ENCODE peak calls at places on chromosomes 2 and 18, in ten cellular contexts. One of them, this sample, is unnamed.

GRCh38 chr18:32919799-32920198 is 147.0 kb upstream of the KLHL14 start:
- DNase-seq in esophagus squamous epithelium: peak
- DNase-seq in BE2C: peak
- DNase-seq in brain microvascular endothelial cell: no peak
- DNase-seq in bronchial epithelial cell: peak
- DNase-seq in mesendoderm: peak
- DNase-seq in GM12865: peak
- DNase-seq in psoas muscle: no peak
- DNase-seq in adipocyte: no peak
- DNase-seq in skeletal muscle cell: no peak
- DNase-seq in this sample: peak

GRCh38 chr2:165743442-165743841 is 50.6 kb downstream of the GALNT3 start:
- DNase-seq in GM12865: no peak
- DNase-seq in adipocyte: no peak
- DNase-seq in brain microvascular endothelial cell: no peak
- DNase-seq in BE2C: no peak
- DNase-seq in esophagus squamous epithelium: no peak
- DNase-seq in bronchial epithelial cell: no peak
- DNase-seq in mesendoderm: no peak
- DNase-seq in skeletal muscle cell: no peak
- DNase-seq in psoas muscle: no peak
- DNase-seq in this sample: no peak

GRCh38 chr2:43057742-43058706 is 168.4 kb downstream of the ZFP36L2 start:
- DNase-seq in mesendoderm: no peak
- DNase-seq in adipocyte: no peak
- DNase-seq in BE2C: no peak
- DNase-seq in brain microvascular endothelial cell: no peak
- DNase-seq in esophagus squamous epithelium: no peak
- DNase-seq in skeletal muscle cell: no peak
- DNase-seq in psoas muscle: no peak
- DNase-seq in bronchial epithelial cell: no peak
- DNase-seq in GM12865: no peak
- DNase-seq in this sample: no peak

GRCh38 chr2:65434592-65435241 is 2.3 kb upstream of the SPRED2 start:
- DNase-seq in bronchial epithelial cell: no peak
- DNase-seq in esophagus squamous epithelium: no peak
- DNase-seq in mesendoderm: peak
- DNase-seq in brain microvascular endothelial cell: no peak
- DNase-seq in adipocyte: no peak
- DNase-seq in BE2C: no peak
- DNase-seq in GM12865: no peak
- DNase-seq in psoas muscle: no peak
- DNase-seq in skeletal muscle cell: no peak
- DNase-seq in this sample: no peak

GRCh38 chr18:5466256-5466655 is 77.5 kb downstream of the EPB41L3 start:
- DNase-seq in adipocyte: no peak
- DNase-seq in GM12865: no peak
- DNase-seq in brain microvascular endothelial cell: no peak
- DNase-seq in BE2C: no peak
- DNase-seq in esophagus squamous epithelium: no peak
- DNase-seq in mesendoderm: no peak
- DNase-seq in skeletal muscle cell: no peak
- DNase-seq in bronchial epithelial cell: no peak
- DNase-seq in psoas muscle: no peak
- DNase-seq in this sample: no peak

GRCh38 chr2:152242787-152243472 is 67.4 kb upstream of the STAM2 start:
- DNase-seq in psoas muscle: no peak
- DNase-seq in brain microvascular endothelial cell: no peak
- DNase-seq in BE2C: no peak
- DNase-seq in bronchial epithelial cell: no peak
- DNase-seq in mesendoderm: peak
- DNase-seq in adipocyte: no peak
- DNase-seq in esophagus squamous epithelium: no peak
- DNase-seq in skeletal muscle cell: no peak
- DNase-seq in GM12865: no peak
- DNase-seq in this sample: no peak

GRCh38 chr2:229610871-229611270 is 103.5 kb downstream of the DNER start:
- DNase-seq in GM12865: no peak
- DNase-seq in brain microvascular endothelial cell: peak
- DNase-seq in BE2C: no peak
- DNase-seq in adipocyte: peak
- DNase-seq in bronchial epithelial cell: peak
- DNase-seq in psoas muscle: no peak
- DNase-seq in esophagus squamous epithelium: no peak
- DNase-seq in skeletal muscle cell: no peak
- DNase-seq in mesendoderm: peak
- DNase-seq in this sample: no peak

GRCh38 chr2:241131531-241131930 is 17.7 kb downstream of the PASK start:
- DNase-seq in brain microvascular endothelial cell: no peak
- DNase-seq in psoas muscle: no peak
- DNase-seq in skeletal muscle cell: no peak
- DNase-seq in GM12865: no peak
- DNase-seq in adipocyte: no peak
- DNase-seq in bronchial epithelial cell: no peak
- DNase-seq in mesendoderm: no peak
- DNase-seq in esophagus squamous epithelium: no peak
- DNase-seq in BE2C: no peak
- DNase-seq in this sample: no peak

DNA sequence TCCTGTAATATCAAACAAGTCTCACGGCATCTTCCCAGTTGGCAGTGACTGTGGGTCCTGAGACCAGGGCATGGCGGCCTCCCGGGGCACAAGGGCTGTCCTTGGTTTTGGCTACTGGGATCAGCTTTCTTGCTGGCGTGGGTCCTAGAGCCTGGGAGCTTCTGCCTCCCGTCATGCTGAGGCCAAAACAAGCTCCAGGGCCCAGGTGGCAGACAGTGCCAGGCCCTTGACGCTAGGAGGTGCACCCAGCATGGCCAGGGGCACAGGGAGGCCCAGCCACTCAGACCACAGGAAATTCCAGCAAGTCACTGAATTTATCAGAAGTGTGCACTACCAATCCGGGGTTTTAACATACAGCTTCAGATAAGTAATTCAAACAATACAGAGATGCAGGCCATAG is 184.7 kb downstream of the EIPR1 start:
- DNase-seq in mesendoderm: no peak
- DNase-seq in brain microvascular endothelial cell: no peak
- DNase-seq in GM12865: no peak
- DNase-seq in BE2C: no peak
- DNase-seq in psoas muscle: peak
- DNase-seq in adipocyte: no peak
- DNase-seq in skeletal muscle cell: no peak
- DNase-seq in bronchial epithelial cell: no peak
- DNase-seq in esophagus squamous epithelium: no peak
- DNase-seq in this sample: no peak
- H3K4me3 ChIP-seq in mesendoderm: no peak
- H3K4me3 ChIP-seq in brain microvascular endothelial cell: no peak
- H3K4me3 ChIP-seq in GM12865: no peak
- H3K4me3 ChIP-seq in BE2C: no peak
- H3K4me3 ChIP-seq in psoas muscle: no peak
- H3K4me3 ChIP-seq in adipocyte: no peak
- H3K4me3 ChIP-seq in skeletal muscle cell: no peak
- H3K4me3 ChIP-seq in bronchial epithelial cell: no peak
- H3K4me3 ChIP-seq in esophagus squamous epithelium: no peak
- H3K4me3 ChIP-seq in this sample: no peak

DNA sequence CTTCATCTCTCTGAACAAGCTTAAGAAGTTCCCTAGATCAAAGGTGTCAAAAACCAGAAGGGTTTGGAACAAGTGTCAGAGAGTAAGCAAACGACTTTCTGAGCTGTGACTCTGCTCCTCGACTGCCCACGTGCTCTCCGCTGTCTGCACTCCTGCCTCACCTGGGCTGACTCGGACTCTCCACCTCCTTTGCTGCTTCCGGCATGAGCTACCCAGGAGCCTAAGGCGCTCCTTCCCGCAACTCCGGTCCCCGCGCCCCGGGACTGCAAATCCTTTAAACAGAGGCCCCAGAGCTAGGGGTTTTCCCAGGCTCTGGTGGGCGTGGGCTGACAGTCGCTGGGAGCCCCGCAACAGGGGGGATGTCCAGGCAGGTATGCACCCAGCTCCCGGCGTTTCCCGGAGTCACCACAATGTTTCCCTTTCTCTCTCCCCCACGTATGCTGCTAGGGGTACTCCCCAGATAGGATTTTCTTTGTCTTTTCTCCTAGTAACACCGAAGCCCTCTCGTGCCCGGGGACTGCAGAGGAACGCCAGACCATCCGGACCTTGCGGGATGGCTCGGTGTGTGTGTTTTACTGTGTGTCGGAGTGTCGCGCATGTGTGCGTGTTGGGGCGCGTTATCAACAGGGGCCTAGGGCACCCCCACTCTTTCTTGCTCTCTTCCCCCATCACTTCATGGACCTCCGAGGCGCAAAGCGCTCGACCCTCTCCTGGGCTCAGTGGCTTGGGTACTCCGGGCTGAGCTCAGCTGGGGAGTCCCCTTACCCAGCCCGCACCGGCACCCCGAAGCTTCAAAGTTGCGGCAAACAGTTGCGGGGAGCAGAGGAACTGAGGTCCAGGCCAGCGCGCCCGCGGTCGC is 719 bp upstream of the THSD7B start:
- DNase-seq in bronchial epithelial cell: peak
- DNase-seq in skeletal muscle cell: no peak
- DNase-seq in BE2C: no peak
- DNase-seq in GM12865: no peak
- DNase-seq in adipocyte: no peak
- DNase-seq in psoas muscle: no peak
- DNase-seq in brain microvascular endothelial cell: no peak
- DNase-seq in mesendoderm: peak
- DNase-seq in esophagus squamous epithelium: no peak
- DNase-seq in this sample: peak
- H3K4me3 ChIP-seq in bronchial epithelial cell: peak
- H3K4me3 ChIP-seq in skeletal muscle cell: no peak
- H3K4me3 ChIP-seq in BE2C: no peak
- H3K4me3 ChIP-seq in GM12865: peak
- H3K4me3 ChIP-seq in adipocyte: no peak
- H3K4me3 ChIP-seq in psoas muscle: peak
- H3K4me3 ChIP-seq in brain microvascular endothelial cell: no peak
- H3K4me3 ChIP-seq in mesendoderm: peak
- H3K4me3 ChIP-seq in esophagus squamous epithelium: peak
- H3K4me3 ChIP-seq in this sample: no peak

GRCh38 chr2:24832991-24833671 is 39.9 kb downstream of the CENPO start:
- DNase-seq in bronchial epithelial cell: no peak
- DNase-seq in BE2C: no peak
- DNase-seq in adipocyte: no peak
- DNase-seq in brain microvascular endothelial cell: no peak
- DNase-seq in GM12865: no peak
- DNase-seq in skeletal muscle cell: no peak
- DNase-seq in psoas muscle: no peak
- DNase-seq in esophagus squamous epithelium: no peak
- DNase-seq in mesendoderm: no peak
- DNase-seq in this sample: no peak

GRCh38 chr2:24831216-24831615 is 38.0 kb downstream of the CENPO start:
- DNase-seq in psoas muscle: no peak
- DNase-seq in brain microvascular endothelial cell: no peak
- DNase-seq in GM12865: no peak
- DNase-seq in skeletal muscle cell: no peak
- DNase-seq in esophagus squamous epithelium: no peak
- DNase-seq in adipocyte: no peak
- DNase-seq in BE2C: no peak
- DNase-seq in bronchial epithelial cell: no peak
- DNase-seq in mesendoderm: no peak
- DNase-seq in this sample: no peak

GRCh38 chr2:24831736-24832421 is 38.7 kb downstream of the CENPO start:
- DNase-seq in adipocyte: no peak
- DNase-seq in bronchial epithelial cell: no peak
- DNase-seq in skeletal muscle cell: no peak
- DNase-seq in BE2C: no peak
- DNase-seq in brain microvascular endothelial cell: no peak
- DNase-seq in mesendoderm: no peak
- DNase-seq in esophagus squamous epithelium: no peak
- DNase-seq in GM12865: no peak
- DNase-seq in psoas muscle: no peak
- DNase-seq in this sample: no peak

GRCh38 chr2:24833821-24834732 is 40.9 kb downstream of the CENPO start:
- DNase-seq in mesendoderm: no peak
- DNase-seq in brain microvascular endothelial cell: no peak
- DNase-seq in esophagus squamous epithelium: no peak
- DNase-seq in BE2C: no peak
- DNase-seq in skeletal muscle cell: no peak
- DNase-seq in adipocyte: no peak
- DNase-seq in bronchial epithelial cell: no peak
- DNase-seq in GM12865: no peak
- DNase-seq in psoas muscle: no peak
- DNase-seq in this sample: no peak

DNA sequence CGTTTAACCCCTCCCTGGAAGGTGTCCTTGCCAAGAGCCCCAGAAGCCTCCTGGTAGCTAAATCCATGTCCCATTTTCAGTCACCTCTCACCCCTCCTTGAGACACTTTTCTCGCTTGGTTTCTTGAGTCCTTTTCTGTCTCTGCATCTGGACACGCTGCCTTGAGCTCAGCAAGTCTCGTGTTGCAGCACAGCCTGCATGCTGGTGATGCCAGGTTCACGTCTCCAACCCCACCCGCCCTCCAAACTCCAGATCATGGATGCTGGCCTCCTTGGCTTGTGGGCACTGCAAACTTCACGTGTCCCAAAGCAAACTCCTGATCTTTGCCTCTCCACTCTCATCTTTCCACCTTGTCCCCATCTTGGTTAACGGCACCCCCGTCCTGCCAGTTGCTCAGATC is 39.3 kb downstream of the CENPO start:
- DNase-seq in skeletal muscle cell: no peak
- DNase-seq in adipocyte: no peak
- DNase-seq in GM12865: no peak
- DNase-seq in esophagus squamous epithelium: no peak
- DNase-seq in BE2C: no peak
- DNase-seq in mesendoderm: no peak
- DNase-seq in brain microvascular endothelial cell: no peak
- DNase-seq in psoas muscle: no peak
- DNase-seq in bronchial epithelial cell: no peak
- DNase-seq in this sample: no peak
- H3K4me3 ChIP-seq in skeletal muscle cell: no peak
- H3K4me3 ChIP-seq in adipocyte: no peak
- H3K4me3 ChIP-seq in GM12865: no peak
- H3K4me3 ChIP-seq in esophagus squamous epithelium: no peak
- H3K4me3 ChIP-seq in BE2C: no peak
- H3K4me3 ChIP-seq in mesendoderm: no peak
- H3K4me3 ChIP-seq in brain microvascular endothelial cell: no peak
- H3K4me3 ChIP-seq in psoas muscle: no peak
- H3K4me3 ChIP-seq in bronchial epithelial cell: no peak
- H3K4me3 ChIP-seq in this sample: no peak

DNA sequence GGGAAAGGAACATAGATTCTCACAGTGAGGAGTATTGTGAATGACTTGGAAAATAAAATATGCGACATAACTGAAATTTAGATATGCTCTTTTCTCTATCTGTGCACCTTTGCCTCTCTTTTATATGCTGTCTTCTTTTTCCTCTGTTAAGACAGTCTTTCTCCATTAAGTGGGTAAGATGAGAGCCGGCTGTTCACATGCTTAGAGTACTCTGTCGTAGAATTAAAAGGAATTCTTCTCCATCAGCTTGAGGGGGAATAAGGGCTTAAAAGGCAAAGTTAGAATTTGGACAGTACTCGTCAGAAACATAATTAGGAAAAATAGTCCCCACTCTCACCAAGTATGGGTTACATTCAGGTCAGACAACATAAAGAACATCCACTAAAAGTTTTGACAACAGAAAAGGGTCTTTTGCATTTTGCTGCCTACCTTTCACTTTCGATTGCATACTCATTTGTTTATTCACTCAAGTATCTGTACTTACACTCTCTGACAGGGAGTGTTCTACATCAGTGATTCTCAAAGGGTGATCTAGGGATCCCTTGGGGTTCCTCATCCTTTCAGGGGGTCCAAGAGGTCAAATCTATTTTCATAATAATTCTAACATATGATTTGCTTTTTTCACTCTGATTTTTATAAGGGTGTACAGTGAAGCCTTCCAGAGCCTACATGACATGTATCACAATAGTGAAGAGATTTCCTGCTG is 48.0 kb downstream of the ARHGAP15 start:
- DNase-seq in GM12865: peak
- DNase-seq in mesendoderm: no peak
- DNase-seq in brain microvascular endothelial cell: no peak
- DNase-seq in esophagus squamous epithelium: no peak
- DNase-seq in psoas muscle: no peak
- DNase-seq in bronchial epithelial cell: no peak
- DNase-seq in adipocyte: no peak
- DNase-seq in BE2C: no peak
- DNase-seq in skeletal muscle cell: no peak
- DNase-seq in this sample: no peak
- H3K4me3 ChIP-seq in GM12865: peak
- H3K4me3 ChIP-seq in mesendoderm: no peak
- H3K4me3 ChIP-seq in brain microvascular endothelial cell: no peak
- H3K4me3 ChIP-seq in esophagus squamous epithelium: no peak
- H3K4me3 ChIP-seq in psoas muscle: no peak
- H3K4me3 ChIP-seq in bronchial epithelial cell: no peak
- H3K4me3 ChIP-seq in adipocyte: peak
- H3K4me3 ChIP-seq in BE2C: no peak
- H3K4me3 ChIP-seq in skeletal muscle cell: no peak
- H3K4me3 ChIP-seq in this sample: no peak